ENCODE peak calls at places on chromosomes 12 and 14, in six cellular contexts. G is mesenchymal stem cell, C is DND-41, X is BJ, S is colonic mucosa, Y is PC-3. W is an unnamed sample.

GRCh38 chr12:11500222-11500860 is 105.0 kb upstream of the PRB2 start:
- DNase-seq in X (no peak), G (peak; percentile 71), C (peak; percentile 66), Y (peak; percentile 40), S (peak; percentile 82), W (peak; percentile 97)

GRCh38 chr14:77310041-77310440 is 10.6 kb downstream of the POMT2 start:
- DNase-seq in Y (no peak), S (no peak), X (no peak), G (no peak), C (no peak), W (no peak)

GRCh38 chr12:69687390-69687789 is 11.7 kb downstream of the BEST3 start:
- DNase-seq in Y (no peak), S (no peak), G (peak; percentile 17), C (no peak), X (no peak), W (no peak)

GRCh38 chr14:35341454-35342159 is 49.4 kb downstream of the PSMA6 start:
- DNase-seq in X (peak; percentile 37), Y (peak; percentile 88), G (peak; percentile 60), S (peak; percentile 98), C (peak; percentile 77), W (peak; percentile 98)

GRCh38 chr12:28172434-28173030 is 17.7 kb upstream of the CCDC91 start:
- DNase-seq in X (no peak), S (peak; percentile 33), Y (peak; percentile 90), C (peak; percentile 40), G (peak; percentile 59), W (no peak)

GRCh38 chr12:19737019-19737418 is 297.7 kb downstream of the AEBP2 start:
- DNase-seq in X (no peak), S (no peak), C (no peak), G (no peak), Y (peak; percentile 3), W (no peak)

GRCh38 chr12:102478416-102479098 is 1.8 kb downstream of the IGF1 start:
- DNase-seq in S (no peak), C (peak; percentile 42), X (no peak), G (no peak), Y (no peak), W (no peak)

GRCh38 chr14:88668448-88669116 is 105.7 kb downstream of the ZC3H14 start:
- DNase-seq in C (no peak), Y (no peak), S (no peak), X (no peak), G (no peak), W (no peak)

GRCh38 chr14:38199768-38200167 is 7.9 kb upstream of the SSTR1 start:
- DNase-seq in Y (peak; percentile 59), G (no peak), C (no peak), S (no peak), X (no peak), W (no peak)

GRCh38 chr14:61524211-61524806 is 171.0 kb upstream of the HIF1A start:
- DNase-seq in S (peak; percentile 78), G (peak; percentile 88), Y (peak; percentile 95), C (no peak), X (no peak), W (no peak)

GRCh38 chr12:88235183-88235833 is 93.2 kb downstream of the TMTC3 start:
- DNase-seq in G (no peak), Y (no peak), S (no peak), C (no peak), X (no peak), W (no peak)

GRCh38 chr14:51453869-51454268 is 197.8 kb upstream of the FRMD6 start:
- DNase-seq in Y (no peak), G (no peak), X (no peak), S (no peak), C (no peak), W (no peak)

GRCh38 chr12:118061876-118062791 is 1.2 kb upstream of the WSB2 start:
- DNase-seq in Y (peak; percentile 73), C (peak; percentile 44), G (peak; percentile 69), X (no peak), S (peak; percentile 65), W (peak; percentile 77)

GRCh38 chr14:77037886-77038511 is 9.5 kb upstream of the IRF2BPL start:
- DNase-seq in X (no peak), C (peak; percentile 79), G (peak; percentile 74), S (no peak), Y (peak; percentile 94), W (peak; percentile 81)

GRCh38 chr14:62914025-62914424 is 131.2 kb downstream of the KCNH5 start:
- DNase-seq in Y (no peak), G (peak; percentile 38), S (no peak), X (no peak), C (no peak), W (no peak)

GRCh38 chr14:99254391-99255009 is 17.5 kb downstream of the BCL11B start:
- DNase-seq in G (no peak), S (no peak), Y (no peak), C (no peak), X (no peak), W (no peak)

DNA sequence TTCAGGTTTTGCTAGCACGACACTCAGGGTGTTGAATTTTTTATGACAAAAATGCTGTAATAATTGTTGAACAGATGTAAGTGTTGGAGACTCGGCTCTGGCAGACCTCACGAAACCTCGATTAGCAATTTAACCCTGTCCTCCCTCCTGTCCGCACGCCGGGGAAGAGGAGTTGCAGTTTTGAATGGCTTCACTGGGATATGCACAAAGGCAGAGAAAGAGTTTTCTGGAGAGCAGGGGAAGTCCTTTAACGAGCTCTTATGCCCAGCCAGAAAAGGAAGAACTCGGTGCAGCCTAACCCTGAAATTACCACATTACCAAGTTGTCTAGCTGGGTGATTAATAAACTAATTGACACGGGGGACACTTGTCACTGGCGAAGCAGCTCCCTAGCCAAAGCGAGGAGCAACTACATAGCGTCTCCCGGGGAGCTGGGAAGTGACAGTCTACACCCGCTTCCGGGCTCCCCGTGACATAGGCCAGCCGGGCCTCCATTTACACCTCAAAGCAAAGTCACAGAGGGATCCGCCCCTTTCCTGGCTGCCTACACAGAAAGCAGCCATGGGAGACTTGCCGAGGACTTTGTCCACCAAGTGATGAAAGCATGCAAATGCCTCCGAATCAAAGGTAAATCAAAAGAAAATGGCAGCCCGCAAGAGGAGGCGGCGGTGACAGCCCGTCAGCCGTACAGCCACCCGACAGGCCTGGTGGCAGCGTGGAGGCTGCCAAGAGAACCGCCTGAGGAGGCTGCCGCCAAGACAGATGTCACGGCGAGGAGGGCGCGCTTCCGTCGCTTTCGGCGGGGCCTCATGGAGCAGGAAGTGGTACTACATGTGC is 661.3 kb downstream of the VRK1 start:
- DNase-seq in S (peak; percentile 39), X (no peak), G (no peak), C (peak; percentile 88), Y (no peak), W (peak; percentile 57)
- H3K4me3 ChIP-seq in S (peak overlapping the region; percentile 13), X (no peak overlapping the region), G (peak overlapping the region; percentile 38), C (peak overlapping the region; percentile 53), Y (no peak overlapping the region), W (no peak overlapping the region)

GRCh38 chr12:49762468-49762847 is 21.1 kb downstream of the TMBIM6 start:
- DNase-seq in G (no peak), S (no peak), Y (no peak), X (no peak), C (peak; percentile 67), W (no peak)
- H3K36me3 ChIP-seq in G (peaks cover 82% of the 10 kb centered on the region), S (peaks cover 29% of the 10 kb centered on the region), Y (peaks cover 59% of the 10 kb centered on the region), X (peaks cover 44% of the 10 kb centered on the region), C (peaks cover 73% of the 10 kb centered on the region), W (peaks cover 30% of the 10 kb centered on the region)

GRCh38 chr14:101411151-101411550 is 150.1 kb upstream of the DIO3 start:
- DNase-seq in S (no peak), Y (no peak), C (no peak), X (no peak), G (no peak), W (no peak)
- H3K4me3 ChIP-seq in S (no peak overlapping the region), Y (no peak overlapping the region), C (no peak overlapping the region), X (no peak overlapping the region), G (no peak overlapping the region), W (no peak overlapping the region)

GRCh38 chr14:54775486-54776100 is 127.0 kb downstream of the GCH1 start:
- DNase-seq in X (no peak), G (no peak), S (no peak), Y (no peak), C (no peak), W (no peak)

GRCh38 chr14:54774824-54775223 is 127.8 kb downstream of the GCH1 start:
- DNase-seq in Y (no peak), S (no peak), X (no peak), G (no peak), C (no peak), W (no peak)

GRCh38 chr14:54772451-54772881 is 130.2 kb downstream of the GCH1 start:
- DNase-seq in C (no peak), X (no peak), Y (peak; percentile 83), G (peak; percentile 71), S (no peak), W (no peak)

GRCh38 chr14:54771411-54772027 is 131.1 kb downstream of the GCH1 start:
- DNase-seq in X (no peak), G (no peak), C (no peak), S (no peak), Y (no peak), W (no peak)

DNA sequence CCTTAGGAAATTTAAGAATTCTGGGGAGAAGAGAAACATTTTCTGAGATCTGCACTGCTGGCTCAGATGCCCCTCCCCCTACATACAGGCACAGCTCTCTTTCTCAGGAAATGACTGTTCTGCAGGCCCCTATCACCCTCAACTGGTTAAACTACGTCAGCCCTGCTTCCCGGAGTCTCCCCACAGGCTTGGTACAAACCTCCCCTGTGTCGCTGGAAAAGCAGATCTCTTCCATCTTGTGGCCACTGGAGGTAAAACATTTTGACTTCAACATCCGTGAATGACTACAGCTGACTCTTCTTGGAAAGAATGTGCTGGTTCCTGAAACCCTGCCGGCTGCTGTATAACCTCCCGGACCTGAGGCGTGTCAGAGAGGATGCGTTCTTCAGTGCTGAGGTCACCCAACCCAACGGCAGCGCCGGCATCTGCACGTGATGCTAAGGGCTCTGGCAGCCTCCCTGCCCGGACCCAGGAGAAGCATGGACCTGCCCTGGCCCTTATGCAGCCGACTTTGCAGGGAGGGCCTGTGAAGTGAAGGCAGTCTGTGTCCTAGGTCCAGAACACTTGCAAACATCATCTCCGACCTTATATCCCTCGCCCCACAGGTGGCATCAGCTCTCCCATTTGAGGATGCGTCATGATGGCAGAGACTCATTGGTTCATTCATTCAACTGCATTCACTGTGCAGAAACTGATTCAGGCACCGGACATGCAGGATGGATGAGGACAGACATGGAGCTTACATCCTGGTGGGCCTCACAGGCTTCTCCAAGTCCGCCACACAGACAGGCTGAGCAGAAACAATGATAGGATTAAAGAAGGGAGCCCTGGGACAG is 129.2 kb downstream of the GCH1 start:
- DNase-seq in S (peak; percentile 76), G (peak; percentile 100), X (peak; percentile 98), Y (peak; percentile 100), C (peak; percentile 83), W (peak; percentile 92)
- H3K36me3 ChIP-seq in S (no peaks in the 10 kb centered on the region), G (peaks cover 61% of the 10 kb centered on the region), X (peaks cover 23% of the 10 kb centered on the region), Y (peaks cover 22% of the 10 kb centered on the region), C (no peaks in the 10 kb centered on the region), W (no peaks in the 10 kb centered on the region)

GRCh38 chr14:104927432-104927816 is 2.7 kb downstream of the PLD4 start:
- DNase-seq in Y (no peak), G (no peak), C (no peak), X (no peak), S (no peak), W (no peak)
- H3K4me3 ChIP-seq in Y (no peak overlapping the region), G (no peak overlapping the region), C (no peak overlapping the region), X (no peak overlapping the region), S (no peak overlapping the region), W (no peak overlapping the region)

GRCh38 chr14:21220874-21221477 is 48.3 kb downstream of the HNRNPC start:
- DNase-seq in X (no peak), Y (no peak), G (peak; percentile 52), C (no peak), S (no peak), W (no peak)
- H3K36me3 ChIP-seq in X (peaks cover 1% of the 10 kb centered on the region), Y (peaks cover 79% of the 10 kb centered on the region), G (peaks cover 96% of the 10 kb centered on the region), C (peaks cover 100% of the 10 kb centered on the region), S (peaks cover 11% of the 10 kb centered on the region), W (peaks cover 4% of the 10 kb centered on the region)

W was measured in aorta.